ENCODE peak calls at places on chromosomes 13 and 19, in five cellular contexts. O, G, W, Q and X are unnamed samples.

GRCh38 chr19:7476241-7476640 is 12.6 kb downstream of the PEX11G start:
- DNase-seq in Q (no peak), W (no peak), G (no peak), O (no peak), X (no peak)

GRCh38 chr19:2059422-2060201 is 8.6 kb upstream of the MKNK2 start:
- DNase-seq in Q (peak; percentile 17), G (no peak), W (peak; percentile 57), O (no peak), X (peak; percentile 23)

GRCh38 chr19:30621326-30621920 is 249.2 kb downstream of the ZNF536 start:
- DNase-seq in W (no peak), G (no peak), Q (no peak), O (no peak), X (no peak)

GRCh38 chr19:34269968-34270621 is 15.7 kb downstream of the GARRE1 start:
- DNase-seq in O (peak; percentile 25), W (peak; percentile 87), Q (peak; percentile 80), G (peak; percentile 51), X (peak; percentile 99)

GRCh38 chr19:51377422-51377821 is 5.0 kb upstream of the NKG7 start:
- DNase-seq in O (no peak), W (no peak), Q (no peak), G (no peak), X (no peak)

GRCh38 chr13:111919826-111920225 is 147.1 kb upstream of the SOX1 start:
- DNase-seq in W (no peak), Q (no peak), G (no peak), O (no peak), X (no peak)

GRCh38 chr13:104750377-104750776 is 1684.2 kb upstream of the SLC10A2 start:
- DNase-seq in Q (no peak), G (no peak), W (no peak), O (no peak), X (no peak)

GRCh38 chr13:19864018-19864338 is 529 bp upstream of the ZMYM5 start:
- DNase-seq in O (no peak), G (peak; percentile 51), Q (peak; percentile 32), W (peak; percentile 40), X (peak; percentile 85)

GRCh38 chr13:34474469-34474868 is 467.6 kb upstream of the NBEA start:
- DNase-seq in Q (no peak), G (no peak), O (no peak), W (no peak), X (no peak)

GRCh38 chr13:113935523-113935922 is 38.4 kb downstream of the C13orf46 start:
- DNase-seq in O (no peak), W (no peak), Q (no peak), G (no peak), X (peak; percentile 38)

GRCh38 chr19:29860492-29860891 is 48.7 kb downstream of the CCNE1 start:
- DNase-seq in Q (no peak), W (peak; percentile 17), G (no peak), O (no peak), X (no peak)

GRCh38 chr13:48828962-48829405 is 146.7 kb upstream of the FNDC3A start:
- DNase-seq in Q (peak; percentile 46), O (no peak), W (no peak), G (no peak), X (no peak)

GRCh38 chr13:35283856-35284255 is 192.6 kb downstream of the MAB21L1 start:
- DNase-seq in G (no peak), W (peak; percentile 19), Q (no peak), O (no peak), X (no peak)

GRCh38 chr13:24276310-24276709 is 33.1 kb upstream of the C1QTNF9 start:
- DNase-seq in W (no peak), O (no peak), G (no peak), Q (no peak), X (no peak)

GRCh38 chr13:102517959-102518358 is 78.8 kb upstream of the TPP2 start:
- DNase-seq in O (no peak), G (no peak), Q (peak; percentile 3), W (no peak), X (no peak)

GRCh38 chr19:40216013-40216776 is 2.0 kb downstream of the TTC9B start:
- DNase-seq in W (no peak), Q (no peak), G (no peak), O (no peak), X (no peak)

GRCh38 chr19:55069137-55069858 is 6.3 kb upstream of the RDH13 start:
- DNase-seq in G (no peak), W (no peak), Q (no peak), O (no peak), X (peak; percentile 27)